ENCODE peak calls at places on chromosomes 11 and 22, in eight cellular contexts. G, W, D, N, P, U, S and T are unnamed samples.

GRCh38 chr11:13473013-13473722 is 10.1 kb upstream of the BTBD10 start:
- DNase-seq in G (no peak), W (no peak), D (no peak), N (no peak), P (no peak), U (no peak), S (no peak), T (no peak)

GRCh38 chr11:67289651-67290479 is 762 bp downstream of the ANKRD13D start:
- DNase-seq in G (no peak), W (no peak), D (no peak), N (no peak), P (no peak), U (no peak), S (no peak), T (peak)

GRCh38 chr22:18063311-18063710 is 14.5 kb upstream of the PEX26 start:
- DNase-seq in G (no peak), W (peak), D (no peak), N (no peak), P (no peak), U (no peak), S (no peak), T (peak)

GRCh38 chr11:81967242-81967641 is 766.4 kb downstream of the FAM181B start:
- DNase-seq in G (no peak), W (no peak), D (no peak), N (no peak), P (no peak), U (no peak), S (no peak), T (no peak)

GRCh38 chr11:64934765-64935633 is 694 bp downstream of the GPHA2 start:
- DNase-seq in G (no peak), W (no peak), D (no peak), N (peak), P (no peak), U (no peak), S (no peak), T (no peak)

GRCh38 chr11:6799402-6799801 is at the start of gene OR6A2:
- DNase-seq in G (no peak), W (no peak), D (no peak), N (no peak), P (no peak), U (no peak), S (no peak), T (peak)

GRCh38 chr22:33757443-33758124 is 162.7 kb downstream of the LARGE1 start:
- DNase-seq in G (no peak), W (no peak), D (no peak), N (no peak), P (no peak), U (no peak), S (no peak), T (no peak)

GRCh38 chr11:78851883-78852586 is 277.4 kb upstream of the NARS2 start:
- DNase-seq in G (no peak), W (no peak), D (no peak), N (no peak), P (no peak), U (no peak), S (no peak), T (peak)

GRCh38 chr11:10580625-10581024 is 12.2 kb upstream of the LYVE1 start:
- DNase-seq in G (no peak), W (no peak), D (no peak), N (no peak), P (no peak), U (no peak), S (no peak), T (no peak)

GRCh38 chr11:86230196-86230813 is 14.2 kb upstream of the EED start:
- DNase-seq in G (no peak), W (no peak), D (no peak), N (no peak), P (no peak), U (no peak), S (no peak), T (peak)

GRCh38 chr22:29306175-29306829 is at the start of gene GAS2L1:
- DNase-seq in G (no peak), W (peak), D (peak), N (peak), P (peak), U (no peak), S (no peak), T (peak)

GRCh38 chr11:100576044-100577021 is 110.8 kb upstream of the ARHGAP42 start:
- DNase-seq in G (peak), W (peak), D (no peak), N (no peak), P (no peak), U (no peak), S (no peak), T (peak)

GRCh38 chr11:71170619-71171018 is 81.8 kb downstream of the SHANK2 start:
- DNase-seq in G (no peak), W (no peak), D (no peak), N (no peak), P (no peak), U (no peak), S (no peak), T (no peak)

GRCh38 chr22:35839811-35840739 is 122.4 kb downstream of the APOL5 start:
- DNase-seq in G (no peak), W (peak), D (peak), N (peak), P (peak), U (peak), S (peak), T (peak)

GRCh38 chr22:27100789-27101188 is 443.4 kb downstream of the MIAT start:
- DNase-seq in G (no peak), W (peak), D (no peak), N (no peak), P (no peak), U (no peak), S (no peak), T (no peak)

GRCh38 chr22:33747029-33747428 is 173.2 kb downstream of the LARGE1 start:
- DNase-seq in G (no peak), W (no peak), D (no peak), N (no peak), P (no peak), U (no peak), S (no peak), T (no peak)

GRCh38 chr11:71250512-71251158 is 1.7 kb downstream of the SHANK2 start:
- DNase-seq in G (no peak), W (no peak), D (no peak), N (no peak), P (no peak), U (no peak), S (no peak), T (no peak)

GRCh38 chr11:22730319-22730718 is 63.9 kb downstream of the GAS2 start:
- DNase-seq in G (no peak), W (no peak), D (no peak), N (peak), P (no peak), U (no peak), S (no peak), T (peak)

GRCh38 chr22:20153945-20154344 is 3.1 kb upstream of the CCDC188 start:
- DNase-seq in G (no peak), W (no peak), D (no peak), N (no peak), P (no peak), U (no peak), S (no peak), T (no peak)
- TF ChIP-seq CTCF in G (no peak), W (peak), D (no peak), N (no peak), P (no peak), U (no peak), S (peak), T (peak)

GRCh38 chr22:42277988-42278776 is 7.7 kb upstream of the TCF20 start:
- DNase-seq in G (peak), W (no peak), D (no peak), N (no peak), P (no peak), U (no peak), S (no peak), T (no peak)
- TF ChIP-seq CTCF in G (peak), W (peak), D (peak), N (no peak), P (no peak), U (peak), S (peak), T (no peak)

DNA sequence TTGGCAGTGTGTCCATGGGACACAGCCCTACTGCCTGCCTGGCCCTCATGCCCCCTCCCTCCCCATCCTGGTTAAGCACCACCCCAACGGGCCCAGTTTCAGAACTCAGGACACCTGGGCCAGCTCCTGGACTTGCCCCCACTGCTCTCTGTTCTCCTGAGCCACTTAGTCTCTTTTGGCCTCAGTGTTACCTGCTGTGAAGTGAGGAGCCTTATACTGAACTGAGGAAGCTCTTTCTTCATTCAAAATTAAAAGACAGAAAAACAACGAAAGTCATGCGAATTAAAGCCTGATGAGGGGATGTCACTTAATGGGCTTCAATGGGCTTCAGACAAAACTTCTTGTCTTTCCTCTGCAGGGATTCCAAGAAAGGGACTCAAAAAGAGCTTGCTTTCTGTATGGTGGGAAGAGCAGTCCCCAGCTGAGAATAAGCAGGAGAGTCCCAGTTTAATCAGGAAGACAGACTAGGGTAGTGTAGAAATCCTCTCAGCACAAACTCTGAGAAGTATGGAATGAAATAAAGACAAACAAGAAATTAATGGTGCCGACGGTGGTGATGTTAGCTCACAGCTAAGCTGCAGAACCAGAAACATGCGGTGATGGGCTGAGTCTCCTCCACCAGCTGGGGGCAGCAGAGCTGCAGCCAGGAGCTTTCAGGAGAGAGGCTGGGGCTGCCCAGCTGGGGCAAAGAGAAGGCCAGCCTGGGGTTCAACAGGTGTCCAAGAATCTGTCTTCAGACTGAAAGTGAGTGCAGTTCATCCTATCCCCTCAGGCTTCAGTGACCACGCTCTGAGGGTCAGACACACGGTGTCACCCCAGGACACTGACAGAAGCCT is 101.0 kb downstream of the GGTLC2 start:
- DNase-seq in G (no peak), W (peak), D (no peak), N (no peak), P (no peak), U (no peak), S (no peak), T (peak)
- TF ChIP-seq CTCF in G (peak), W (peak), D (peak), N (peak), P (no peak), U (peak), S (peak), T (peak)

GRCh38 chr11:72824020-72824419 is 9.8 kb downstream of the ATG16L2 start:
- DNase-seq in G (no peak), W (no peak), D (no peak), N (no peak), P (no peak), U (no peak), S (no peak), T (no peak)

GRCh38 chr11:72823105-72823804 is 9.0 kb downstream of the ATG16L2 start:
- DNase-seq in G (no peak), W (no peak), D (no peak), N (no peak), P (no peak), U (no peak), S (no peak), T (peak)

GRCh38 chr11:72821221-72821919 is 7.2 kb downstream of the ATG16L2 start:
- DNase-seq in G (no peak), W (no peak), D (no peak), N (no peak), P (no peak), U (no peak), S (no peak), T (no peak)

GRCh38 chr11:72820439-72821139 is 6.4 kb downstream of the ATG16L2 start:
- DNase-seq in G (no peak), W (no peak), D (no peak), N (no peak), P (no peak), U (no peak), S (no peak), T (no peak)

DNA sequence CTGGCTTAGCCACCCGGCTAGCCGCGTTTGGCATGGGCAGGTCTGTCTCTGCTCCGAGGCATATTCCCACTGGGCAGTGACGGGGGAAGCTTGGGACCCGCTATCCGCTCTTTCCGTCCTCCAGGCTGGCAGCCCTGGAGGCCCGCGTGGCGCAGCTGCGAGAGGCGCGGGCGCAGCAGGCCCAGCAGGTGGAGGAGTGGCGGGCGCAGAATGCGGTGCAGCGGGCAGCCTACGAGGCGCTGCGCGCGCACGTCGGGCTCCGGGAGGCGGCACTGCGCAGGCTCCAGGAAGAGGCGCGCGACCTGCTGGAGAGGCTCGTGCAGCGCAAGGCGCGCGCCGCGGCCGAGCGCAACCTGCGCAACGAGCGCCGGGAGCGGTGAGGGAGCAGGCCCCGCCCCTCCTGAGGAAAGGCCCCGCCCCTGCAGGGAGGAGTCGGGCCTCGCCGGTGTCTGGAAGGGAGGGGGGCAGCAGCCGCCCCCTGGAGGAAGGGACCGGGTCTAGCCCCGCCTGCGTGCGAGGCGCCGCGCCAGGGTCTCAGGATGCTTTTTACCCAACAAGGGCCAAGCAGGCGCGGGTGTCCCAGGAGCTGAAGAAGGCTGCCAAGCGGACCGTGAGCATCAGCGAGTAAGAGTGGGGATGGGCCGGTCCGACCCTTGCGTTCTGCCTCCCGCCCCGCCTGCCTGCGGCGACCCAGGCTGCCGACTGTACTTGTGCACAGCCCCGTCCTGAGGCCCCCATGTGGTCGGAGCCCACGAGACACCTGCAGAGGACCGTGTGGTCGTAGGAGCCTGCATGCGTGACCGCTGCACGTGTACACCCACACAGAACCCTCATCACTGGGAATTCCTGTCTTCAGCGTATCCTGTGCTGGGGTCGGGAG is 7.9 kb downstream of the ATG16L2 start:
- DNase-seq in G (peak), W (peak), D (peak), N (peak), P (peak), U (no peak), S (no peak), T (peak)
- TF ChIP-seq CTCF in G (peak), W (peak), D (peak), N (no peak), P (no peak), U (peak), S (peak), T (no peak)

GRCh38 chr22:45554040-45554406 is 51.3 kb downstream of the FBLN1 start:
- DNase-seq in G (no peak), W (no peak), D (no peak), N (no peak), P (no peak), U (no peak), S (no peak), T (no peak)
- TF ChIP-seq CTCF in G (no peak), W (peak), D (peak), N (no peak), P (no peak), U (no peak), S (no peak), T (peak)

GRCh38 chr22:41050873-41051272 is 41.5 kb upstream of the EP300 start:
- DNase-seq in G (no peak), W (no peak), D (no peak), N (no peak), P (no peak), U (no peak), S (no peak), T (no peak)
- TF ChIP-seq CTCF in G (no peak), W (peak), D (no peak), N (no peak), P (no peak), U (peak), S (peak), T (no peak)